ENCODE peak calls at places on chromosomes 16 and 17, in six cellular contexts. Z, W, K, H, X and J are unnamed samples.

GRCh38 chr16:86918637-86919036 is 340.3 kb downstream of the FOXL1 start:
- DNase-seq in W (no peak), X (no peak), K (peak; percentile 10), Z (no peak), H (no peak), J (no peak)

GRCh38 chr16:6932871-6933390 is 399.7 kb upstream of the RBFOX1 start:
- DNase-seq in H (no peak), K (no peak), Z (no peak), W (no peak), X (no peak), J (no peak)

GRCh38 chr16:88306860-88307545 is 75.8 kb upstream of the ZNF469 start:
- DNase-seq in X (no peak), K (no peak), W (no peak), H (no peak), Z (no peak), J (peak; percentile 94)

GRCh38 chr17:10754861-10755591 is 25.2 kb upstream of the TMEM220 start:
- DNase-seq in H (no peak), K (no peak), X (no peak), W (no peak), Z (no peak), J (no peak)

GRCh38 chr16:87702325-87702811 is 63.4 kb downstream of the KLHDC4 start:
- DNase-seq in X (no peak), W (peak; percentile 36), Z (no peak), H (no peak), K (no peak), J (no peak)

GRCh38 chr16:84119368-84119767 is 2.6 kb upstream of the MBTPS1 start:
- DNase-seq in K (no peak), H (no peak), X (no peak), W (no peak), Z (no peak), J (no peak)

GRCh38 chr16:68764866-68765265 is 27.8 kb downstream of the CDH1 start:
- DNase-seq in Z (no peak), W (peak; percentile 33), H (no peak), K (no peak), X (no peak), J (no peak)

GRCh38 chr17:76751416-76751993 is 13.6 kb downstream of the MFSD11 start:
- DNase-seq in W (no peak), K (no peak), H (no peak), X (no peak), Z (no peak), J (no peak)

GRCh38 chr16:79114759-79115158 is 485.8 kb downstream of the MAF start:
- DNase-seq in Z (no peak), X (no peak), H (no peak), W (no peak), K (no peak), J (no peak)

GRCh38 chr16:49456763-49457162 is 83.2 kb downstream of the C16orf78 start:
- DNase-seq in W (no peak), X (no peak), K (no peak), Z (peak; percentile 44), H (no peak), J (no peak)

GRCh38 chr16:84460406-84461028 is 43.9 kb downstream of the MEAK7 start:
- DNase-seq in K (peak; percentile 52), H (no peak), W (no peak), Z (no peak), X (no peak), J (no peak)

GRCh38 chr16:78973041-78973440 is 627.5 kb downstream of the MAF start:
- DNase-seq in Z (no peak), X (no peak), K (no peak), W (no peak), H (no peak), J (no peak)

GRCh38 chr16:47731252-47731651 is 270.1 kb downstream of the PHKB start:
- DNase-seq in H (no peak), W (no peak), K (no peak), Z (no peak), X (no peak), J (peak; percentile 85)

GRCh38 chr16:69166946-69167930 is 19.7 kb upstream of the SNTB2 start:
- DNase-seq in X (no peak), H (no peak), K (no peak), Z (peak; percentile 13), W (no peak), J (no peak)

GRCh38 chr16:85463672-85464071 is 149.4 kb upstream of the GSE1 start:
- DNase-seq in W (no peak), Z (no peak), K (no peak), X (no peak), H (no peak), J (no peak)

GRCh38 chr17:1109606-1110523 is 69.9 kb downstream of the ABR start:
- DNase-seq in Z (no peak), W (no peak), X (no peak), K (no peak), H (no peak), J (no peak)

GRCh38 chr17:19987897-19988296 is 10.3 kb upstream of the AKAP10 start:
- DNase-seq in H (no peak), K (no peak), W (no peak), X (no peak), Z (no peak), J (no peak)